ENCODE peak calls at places on chromosomes 11 and 22, in six cellular contexts. R is right lobe of liver, M is spleen, U is left ventricle myocardium inferior, H is epithelial cell of esophagus, K is right atrium auricular region. Z is an unnamed sample.
A peak's percentile ranks its signal among the peaks of the same experiment; 100 is the strongest.

GRCh38 chr11:14347494-14347893 is 11.5 kb downstream of the RRAS2 start:
- DNase-seq in M (no peak), H (no peak), K (no peak), R (no peak), U (no peak), Z (no peak)

GRCh38 chr22:45584621-45585436 is 82.1 kb downstream of the FBLN1 start:
- DNase-seq in U (no peak), H (no peak), M (peak; percentile 43), K (no peak), R (no peak), Z (no peak)

GRCh38 chr22:24803064-24803542 is 2.9 kb upstream of the SGSM1 start:
- DNase-seq in U (peak; percentile 41), K (peak; percentile 66), R (peak; percentile 61), H (peak; percentile 51), M (no peak), Z (peak; percentile 71)

GRCh38 chr22:44669725-44670027 is 32.3 kb upstream of the PRR5 start:
- DNase-seq in U (no peak), K (no peak), H (peak; percentile 18), R (no peak), M (no peak), Z (no peak)

GRCh38 chr11:133467686-133468085 is 64.6 kb downstream of the OPCML start:
- DNase-seq in U (no peak), R (no peak), M (no peak), K (no peak), H (no peak), Z (no peak)

GRCh38 chr11:32538804-32539203 is 44.8 kb upstream of the EIF3M start:
- DNase-seq in H (no peak), U (no peak), K (no peak), M (no peak), R (no peak), Z (no peak)

GRCh38 chr22:43515411-43515810 is 103.6 kb downstream of the MPPED1 start:
- DNase-seq in H (no peak), R (no peak), K (no peak), M (no peak), U (no peak), Z (no peak)

GRCh38 chr22:35458547-35459422 is 58.8 kb downstream of the MCM5 start:
- DNase-seq in U (no peak), K (no peak), R (no peak), M (no peak), H (peak; percentile 37), Z (no peak)

GRCh38 chr11:86577663-86578636 is 94.5 kb downstream of the ME3 start:
- DNase-seq in H (peak; percentile 71), K (peak; percentile 69), M (peak; percentile 81), R (peak; percentile 53), U (peak; percentile 72), Z (no peak)

GRCh38 chr22:37643225-37643847 is 3.9 kb downstream of the SH3BP1 start:
- DNase-seq in R (peak; percentile 88), M (peak; percentile 95), H (peak; percentile 76), U (peak; percentile 87), K (peak; percentile 88), Z (peak; percentile 90)

GRCh38 chr22:46612904-46613605 is 7.1 kb upstream of the GRAMD4 start:
- DNase-seq in U (peak; percentile 42), K (no peak), R (no peak), M (peak; percentile 83), H (no peak), Z (no peak)

GRCh38 chr22:50218996-50219727 is 18.4 kb downstream of the SELENOO start:
- DNase-seq in M (no peak), H (peak; percentile 80), R (peak; percentile 98), K (peak; percentile 80), U (peak; percentile 89), Z (peak; percentile 93)

GRCh38 chr22:37454857-37455686 is 27.8 kb upstream of the ELFN2 start:
- DNase-seq in K (no peak), M (no peak), R (no peak), H (peak; percentile 83), U (no peak), Z (peak; percentile 79)

GRCh38 chr11:7032692-7033091 is 12.4 kb downstream of the NLRP14 start:
- DNase-seq in K (no peak), U (no peak), M (no peak), R (no peak), H (no peak), Z (no peak)

GRCh38 chr22:19823638-19824196 is 31.0 kb downstream of the GNB1L start:
- DNase-seq in R (peak; percentile 76), U (no peak), K (peak; percentile 40), H (peak; percentile 87), M (no peak), Z (peak; percentile 61)

GRCh38 chr11:64246874-64247728 is at the start of gene PPP1R14B:
- DNase-seq in M (peak; percentile 96), H (peak; percentile 85), R (peak; percentile 93), U (peak; percentile 92), K (peak; percentile 89), Z (peak; percentile 94)

GRCh38 chr11:110433393-110434333 is 3.9 kb downstream of the FDX1 start:
- DNase-seq in H (peak; percentile 27), M (no peak), U (no peak), R (no peak), K (no peak), Z (no peak)

GRCh38 chr22:29717789-29718188 is 2.0 kb upstream of the CABP7 start:
- DNase-seq in M (no peak), R (no peak), U (no peak), H (peak; percentile 86), K (no peak), Z (no peak)

GRCh38 chr11:110376711-110377324 is 52.9 kb upstream of the FDX1 start:
- DNase-seq in M (no peak), H (peak; percentile 79), U (peak; percentile 50), K (peak; percentile 76), R (peak; percentile 91), Z (peak; percentile 73)

GRCh38 chr11:3969200-3969599 is 113.7 kb downstream of the STIM1 start:
- DNase-seq in H (no peak), R (no peak), M (no peak), K (no peak), U (no peak), Z (no peak)

GRCh38 chr11:3967695-3968094 is 112.2 kb downstream of the STIM1 start:
- DNase-seq in U (no peak), H (no peak), R (no peak), M (no peak), K (no peak), Z (no peak)

GRCh38 chr11:3964056-3964455 is 108.6 kb downstream of the STIM1 start:
- DNase-seq in M (no peak), K (no peak), H (no peak), U (no peak), R (no peak), Z (no peak)

GRCh38 chr11:3962406-3962840 is 107.0 kb downstream of the STIM1 start:
- DNase-seq in R (no peak), M (no peak), H (no peak), U (no peak), K (no peak), Z (no peak)

DNA sequence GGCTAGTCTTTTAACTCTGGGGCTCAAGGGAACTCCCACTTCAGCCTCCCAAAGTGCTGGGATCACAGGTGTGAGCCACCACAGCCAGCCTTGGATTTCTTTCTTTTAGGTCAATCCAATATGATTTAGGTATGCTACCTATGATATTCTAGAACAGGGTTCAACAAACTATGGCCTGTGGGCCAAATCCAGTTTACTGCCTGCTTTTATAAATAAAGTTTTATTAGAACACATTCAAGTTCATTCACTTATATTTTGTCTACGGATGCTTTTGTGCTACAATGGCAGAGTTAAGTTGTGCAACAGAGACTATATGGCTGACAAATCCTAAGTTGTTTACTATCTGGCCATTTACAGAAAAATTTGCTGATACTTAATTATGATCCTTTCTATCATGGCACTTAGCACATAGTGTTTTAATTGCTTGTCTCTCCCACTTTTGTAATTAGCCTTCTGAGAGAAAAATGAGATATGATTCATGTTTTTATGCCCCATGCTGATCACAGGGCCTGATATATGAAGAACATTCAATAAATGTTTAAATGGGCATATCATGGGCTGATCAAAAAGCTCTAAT is 109.6 kb downstream of the STIM1 start:
- DNase-seq in M (no peak), U (no peak), R (no peak), H (no peak), K (no peak), Z (no peak)
- H3K4me3 ChIP-seq in M (no peak overlapping the region), U (no peak overlapping the region), R (no peak overlapping the region), H (no peak overlapping the region), K (no peak overlapping the region), Z (no peak overlapping the region)

DNA sequence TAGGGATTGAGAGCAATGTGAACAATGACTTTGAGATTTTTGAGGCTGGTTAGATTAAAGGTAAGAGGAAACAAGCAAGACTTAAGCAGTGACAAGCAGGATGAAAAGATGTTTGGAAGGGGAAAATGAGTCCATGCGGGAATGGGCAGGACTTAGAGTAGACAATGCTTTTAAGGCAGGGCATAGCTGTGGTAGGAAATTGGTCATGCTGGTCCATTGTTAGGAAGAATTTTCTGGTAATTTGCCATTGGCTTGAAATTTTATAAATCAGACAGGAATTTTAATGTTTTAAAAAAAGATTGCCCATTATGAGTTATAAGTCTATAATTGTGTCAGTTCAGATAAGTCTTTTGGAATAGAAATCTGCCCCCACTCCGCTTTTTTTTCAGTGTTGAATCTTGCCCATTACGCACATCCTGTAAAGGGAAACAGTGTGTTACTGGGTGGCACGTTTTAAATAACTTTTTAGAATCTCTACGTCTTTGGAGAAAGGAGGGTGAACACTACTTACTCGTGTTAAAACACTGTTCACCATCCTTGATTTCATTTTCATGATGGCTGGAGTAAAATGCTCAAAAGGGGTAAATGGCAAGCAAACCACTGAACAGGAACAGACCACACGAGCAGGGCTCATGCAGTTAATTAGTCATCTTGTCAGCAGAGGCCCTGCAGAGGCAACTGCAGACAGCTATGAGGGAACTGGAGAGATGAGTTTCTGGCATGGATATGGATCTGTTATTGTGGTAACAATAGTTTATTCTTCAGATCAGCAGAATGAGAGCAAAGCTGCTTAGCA is 25.0 kb downstream of the SWAP70 start:
- DNase-seq in K (no peak), M (no peak), U (no peak), R (no peak), H (peak; percentile 76), Z (no peak)
- H3K4me3 ChIP-seq in K (no peak overlapping the region), M (no peak overlapping the region), U (peak overlapping the region; percentile 18), R (no peak overlapping the region), H (no peak overlapping the region), Z (no peak overlapping the region)

GRCh38 chr11:57977709-57978108 is 46.0 kb upstream of the OR9Q1 start:
- DNase-seq in K (no peak), R (no peak), H (no peak), M (no peak), U (no peak), Z (no peak)
- H3K4me3 ChIP-seq in K (no peak overlapping the region), R (no peak overlapping the region), H (no peak overlapping the region), M (no peak overlapping the region), U (no peak overlapping the region), Z (no peak overlapping the region)

GRCh38 chr11:9266132-9266736 is 1.1 kb upstream of the DENND5A start:
- DNase-seq in U (no peak), M (peak; percentile 36), K (no peak), R (no peak), H (no peak), Z (no peak)
- H3K4me3 ChIP-seq in U (peak overlapping the region; percentile 99), M (peak overlapping the region; percentile 68), K (no peak overlapping the region), R (no peak overlapping the region), H (no peak overlapping the region), Z (peak overlapping the region; percentile 86)

GRCh38 chr11:70078095-70078795 is at the start of gene ANO1:
- DNase-seq in K (no peak), U (peak; percentile 34), R (peak; percentile 48), H (peak; percentile 20), M (peak; percentile 51), Z (peak; percentile 56)
- H3K4me3 ChIP-seq in K (peak within 1 kb of the TSS; percentile 31), U (peak within 1 kb of the TSS; percentile 61), R (peak within 1 kb of the TSS; percentile 35), H (no peak within 1 kb of the TSS), M (no peak within 1 kb of the TSS), Z (peak within 1 kb of the TSS; percentile 19)

GRCh38 chr11:45839204-45839603 is 8.1 kb upstream of the CRY2 start:
- DNase-seq in R (no peak), U (no peak), H (no peak), K (no peak), M (no peak), Z (no peak)
- H3K4me3 ChIP-seq in R (no peak overlapping the region), U (no peak overlapping the region), H (no peak overlapping the region), K (no peak overlapping the region), M (no peak overlapping the region), Z (no peak overlapping the region)